ENCODE peak calls at places on chromosomes 5 and 9, in eight cellular contexts. H, E, Q, T, D, X, J and O are unnamed samples.

GRCh38 chr9:21590058-21590996 is 108.2 kb upstream of the IFNE start:
- DNase-seq in H (no peak), E (no peak), Q (no peak), T (no peak), D (no peak), X (no peak), J (no peak), O (no peak)

GRCh38 chr5:177242304-177242703 is 61.2 kb downstream of the RAB24 start:
- DNase-seq in H (no peak), E (no peak), Q (no peak), T (no peak), D (no peak), X (no peak), J (no peak), O (no peak)

GRCh38 chr5:107893642-107894041 is 222.9 kb upstream of the EFNA5 start:
- DNase-seq in H (no peak), E (no peak), Q (peak), T (peak), D (no peak), X (no peak), J (peak), O (no peak)

GRCh38 chr5:96821260-96821916 is 13.6 kb upstream of the ERAP1 start:
- DNase-seq in H (no peak), E (no peak), Q (no peak), T (peak), D (no peak), X (no peak), J (peak), O (no peak)

GRCh38 chr5:91182763-91183162 is 200.4 kb downstream of the ARRDC3 start:
- DNase-seq in H (peak), E (peak), Q (no peak), T (peak), D (no peak), X (peak), J (no peak), O (peak)

GRCh38 chr5:132785864-132786263 is 8.8 kb upstream of the SEPTIN8 start:
- DNase-seq in H (no peak), E (no peak), Q (no peak), T (no peak), D (no peak), X (no peak), J (no peak), O (no peak)

GRCh38 chr5:18114161-18114802 is 480.0 kb downstream of the TAF11L14 start:
- DNase-seq in H (no peak), E (no peak), Q (no peak), T (no peak), D (no peak), X (no peak), J (no peak), O (no peak)

GRCh38 chr5:90344693-90345092 is 64.9 kb downstream of the CETN3 start:
- DNase-seq in H (no peak), E (no peak), Q (no peak), T (no peak), D (no peak), X (no peak), J (no peak), O (no peak)

GRCh38 chr5:56272765-56273164 is 39.6 kb upstream of the ANKRD55 start:
- DNase-seq in H (no peak), E (no peak), Q (no peak), T (no peak), D (no peak), X (no peak), J (no peak), O (no peak)

GRCh38 chr9:35406183-35406959 is 83.5 kb upstream of the RUSC2 start:
- DNase-seq in H (peak), E (peak), Q (no peak), T (no peak), D (no peak), X (peak), J (no peak), O (no peak)

GRCh38 chr9:109181284-109181683 is 14.2 kb upstream of the FRRS1L start:
- DNase-seq in H (peak), E (no peak), Q (no peak), T (no peak), D (no peak), X (no peak), J (no peak), O (no peak)

GRCh38 chr5:141560141-141560540 is 58.7 kb downstream of the DIAPH1 start:
- DNase-seq in H (no peak), E (peak), Q (no peak), T (peak), D (no peak), X (no peak), J (peak), O (no peak)

GRCh38 chr9:806285-807156 is 35.0 kb upstream of the DMRT1 start:
- DNase-seq in H (peak), E (peak), Q (peak), T (peak), D (peak), X (no peak), J (peak), O (no peak)

GRCh38 chr9:137632432-137633161 is 13.8 kb downstream of the EHMT1 start:
- DNase-seq in H (no peak), E (no peak), Q (no peak), T (no peak), D (no peak), X (no peak), J (peak), O (no peak)

GRCh38 chr9:97985058-97985861 is 2.1 kb downstream of the ANP32B start:
- DNase-seq in H (no peak), E (peak), Q (peak), T (peak), D (no peak), X (no peak), J (peak), O (no peak)

GRCh38 chr9:5044160-5044559 is 59.1 kb downstream of the JAK2 start:
- DNase-seq in H (no peak), E (no peak), Q (no peak), T (no peak), D (no peak), X (no peak), J (no peak), O (no peak)

GRCh38 chr5:170597109-170597741 is 93.4 kb downstream of the KCNIP1 start:
- DNase-seq in H (no peak), E (no peak), Q (peak), T (no peak), D (no peak), X (no peak), J (no peak), O (no peak)

GRCh38 chr9:93823245-93824072 is 131.7 kb downstream of the BARX1 start:
- DNase-seq in H (no peak), E (no peak), Q (no peak), T (no peak), D (no peak), X (no peak), J (no peak), O (no peak)

GRCh38 chr5:179220716-179221115 is 124.5 kb downstream of the ADAMTS2 start:
- DNase-seq in H (no peak), E (no peak), Q (no peak), T (no peak), D (no peak), X (no peak), J (no peak), O (no peak)

GRCh38 chr5:72441861-72442540 is 65.2 kb downstream of the ZNF366 start:
- DNase-seq in H (no peak), E (no peak), Q (peak), T (peak), D (no peak), X (no peak), J (peak), O (no peak)

GRCh38 chr9:129026442-129027223 is 1.5 kb downstream of the SH3GLB2 start:
- DNase-seq in H (no peak), E (peak), Q (peak), T (no peak), D (peak), X (no peak), J (no peak), O (no peak)

GRCh38 chr5:123882305-123882704 is 370.3 kb downstream of the CSNK1G3 start:
- DNase-seq in H (no peak), E (no peak), Q (peak), T (no peak), D (no peak), X (no peak), J (no peak), O (no peak)

GRCh38 chr5:148697177-148697820 is 43.0 kb upstream of the HTR4 start:
- DNase-seq in H (no peak), E (no peak), Q (peak), T (peak), D (no peak), X (no peak), J (peak), O (no peak)

GRCh38 chr9:83980395-83981125 is at the start of gene RMI1:
- DNase-seq in H (peak), E (peak), Q (peak), T (peak), D (peak), X (peak), J (peak), O (peak)
- TF ChIP-seq CTCF in H (peak), E (no peak), Q (no peak), T (peak), D (peak), X (no peak), J (no peak), O (no peak)

DNA sequence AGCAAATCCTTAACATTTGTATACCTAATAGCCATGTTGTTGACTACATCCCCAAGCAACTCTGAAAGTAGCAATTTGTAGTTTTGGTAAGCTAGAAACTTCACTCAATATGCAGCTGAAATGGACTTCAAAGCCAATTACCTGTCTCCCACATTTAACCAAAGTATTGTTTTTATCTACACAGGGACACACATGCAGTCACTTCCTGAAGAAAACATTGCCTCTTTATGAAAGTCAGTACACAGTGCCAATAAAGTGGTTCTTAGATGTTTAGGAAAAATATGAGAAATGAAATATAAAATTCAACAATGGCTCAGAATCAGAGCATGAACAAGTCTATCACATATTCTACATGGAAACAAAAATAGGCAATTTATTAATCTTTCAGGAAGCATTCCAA is 49.2 kb downstream of the OXCT1 start:
- DNase-seq in H (no peak), E (no peak), Q (no peak), T (no peak), D (no peak), X (no peak), J (peak), O (no peak)
- TF ChIP-seq CTCF in H (no peak), E (no peak), Q (no peak), T (no peak), D (no peak), X (no peak), J (no peak), O (no peak)

DNA sequence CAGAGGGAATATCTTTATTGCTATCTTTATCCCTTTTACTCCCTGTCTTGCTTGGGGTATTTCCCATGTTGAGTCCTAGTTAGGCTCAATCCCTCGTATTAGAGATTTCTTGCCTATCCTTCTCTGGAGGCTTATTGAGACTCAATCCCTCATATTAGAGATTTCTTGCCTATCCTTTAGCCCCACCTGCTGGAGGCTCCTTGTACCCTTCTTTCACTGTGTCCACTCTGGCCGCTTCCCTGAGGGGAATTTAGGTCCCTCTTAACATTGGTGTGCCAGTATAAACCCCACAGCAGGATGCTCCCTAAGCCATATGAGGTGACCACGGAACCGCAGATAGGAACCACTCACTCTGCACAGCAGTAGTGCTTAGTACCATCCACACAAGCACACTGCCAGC is 110.7 kb upstream of the MAMDC2 start:
- DNase-seq in H (no peak), E (peak), Q (no peak), T (peak), D (peak), X (no peak), J (peak), O (no peak)
- TF ChIP-seq CTCF in H (no peak), E (no peak), Q (peak), T (peak), D (peak), X (no peak), J (peak), O (peak)

GRCh38 chr5:64206653-64207052 is 41.0 kb downstream of the RNF180 start:
- DNase-seq in H (no peak), E (no peak), Q (peak), T (no peak), D (no peak), X (no peak), J (no peak), O (no peak)
- TF ChIP-seq CTCF in H (no peak), E (no peak), Q (peak), T (no peak), D (no peak), X (no peak), J (no peak), O (no peak)

GRCh38 chr5:155489949-155490348 is 476.4 kb downstream of the KIF4B start:
- DNase-seq in H (no peak), E (no peak), Q (no peak), T (no peak), D (no peak), X (no peak), J (no peak), O (no peak)
- TF ChIP-seq CTCF in H (no peak), E (no peak), Q (no peak), T (no peak), D (no peak), X (no peak), J (no peak), O (no peak)

DNA sequence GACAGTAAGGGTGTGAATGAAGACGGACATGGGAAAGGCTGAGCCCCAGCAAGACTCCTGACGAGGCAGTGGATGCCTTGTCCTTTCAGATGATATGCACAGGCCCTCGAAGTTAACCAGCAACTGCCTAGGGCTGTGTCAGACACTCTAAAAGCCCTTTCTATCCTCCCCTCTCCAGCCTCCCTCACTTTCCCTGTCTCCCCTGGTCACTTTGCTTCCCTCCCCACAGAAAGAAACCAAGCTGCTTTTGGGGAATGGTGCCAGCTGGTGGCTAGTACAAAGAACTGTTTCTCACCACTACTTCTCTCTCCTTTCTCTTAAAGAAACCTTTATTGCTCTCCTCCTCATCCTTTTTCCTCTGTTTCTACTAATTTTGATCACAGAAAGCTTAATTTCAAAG is 21.4 kb downstream of the LHFPL2 start:
- DNase-seq in H (no peak), E (no peak), Q (peak), T (peak), D (no peak), X (no peak), J (peak), O (no peak)
- TF ChIP-seq CTCF in H (no peak), E (no peak), Q (peak), T (peak), D (peak), X (peak), J (peak), O (peak)

GRCh38 chr5:15383469-15383868 is 116.5 kb upstream of the FBXL7 start:
- DNase-seq in H (no peak), E (no peak), Q (peak), T (peak), D (peak), X (no peak), J (peak), O (no peak)
- TF ChIP-seq CTCF in H (peak), E (no peak), Q (peak), T (peak), D (peak), X (no peak), J (peak), O (no peak)